ENCODE peak calls at places on chromosome 18, in five cellular contexts. One of them, this sample, is unnamed. For H3K4me1, the result is how much of the 10 kb centered on the place peaks cover.

GRCh38 chr18:42514522-42514921 is 559.5 kb downstream of the PIK3C3 start:
- DNase-seq in lung: no peak
- DNase-seq in A549: no peak
- DNase-seq in cardiac muscle cell: no peak
- DNase-seq in heart right ventricle: no peak
- DNase-seq in this sample: no peak

GRCh38 chr18:49728542-49728941 is 84.8 kb downstream of the ACAA2 start:
- DNase-seq in lung: peak
- DNase-seq in A549: peak
- DNase-seq in cardiac muscle cell: peak
- DNase-seq in heart right ventricle: peak
- DNase-seq in this sample: no peak

GRCh38 chr18:45539383-45539960 is 75.8 kb upstream of the SLC14A2 start:
- DNase-seq in lung: no peak
- DNase-seq in A549: no peak
- DNase-seq in cardiac muscle cell: no peak
- DNase-seq in heart right ventricle: no peak
- DNase-seq in this sample: no peak

GRCh38 chr18:46296656-46297055 is 192.5 kb downstream of the HAUS1 start:
- DNase-seq in lung: no peak
- DNase-seq in A549: no peak
- DNase-seq in cardiac muscle cell: no peak
- DNase-seq in heart right ventricle: no peak
- DNase-seq in this sample: no peak

GRCh38 chr18:60892441-60892840 is 440.8 kb upstream of the CDH20 start:
- DNase-seq in lung: no peak
- DNase-seq in A549: no peak
- DNase-seq in cardiac muscle cell: peak
- DNase-seq in heart right ventricle: no peak
- DNase-seq in this sample: no peak

GRCh38 chr18:76457475-76457874 is 37.6 kb downstream of the ZNF516 start:
- DNase-seq in lung: peak
- DNase-seq in A549: no peak
- DNase-seq in cardiac muscle cell: no peak
- DNase-seq in heart right ventricle: no peak
- DNase-seq in this sample: peak

GRCh38 chr18:14117611-14118010 is 14.6 kb downstream of the ZNF519 start:
- DNase-seq in lung: no peak
- DNase-seq in A549: no peak
- DNase-seq in cardiac muscle cell: no peak
- DNase-seq in heart right ventricle: no peak
- DNase-seq in this sample: no peak

GRCh38 chr18:69951182-69951581 is 3.5 kb upstream of the CD226 start:
- DNase-seq in lung: no peak
- DNase-seq in A549: no peak
- DNase-seq in cardiac muscle cell: peak
- DNase-seq in heart right ventricle: no peak
- DNase-seq in this sample: no peak

GRCh38 chr18:3441290-3441689 is 8.7 kb upstream of the TGIF1 start:
- DNase-seq in lung: no peak
- DNase-seq in A549: peak
- DNase-seq in cardiac muscle cell: peak
- DNase-seq in heart right ventricle: no peak
- DNase-seq in this sample: no peak

GRCh38 chr18:6557470-6558245 is 142.9 kb upstream of the L3MBTL4 start:
- DNase-seq in lung: no peak
- DNase-seq in A549: no peak
- DNase-seq in cardiac muscle cell: no peak
- DNase-seq in heart right ventricle: no peak
- DNase-seq in this sample: no peak

DNA sequence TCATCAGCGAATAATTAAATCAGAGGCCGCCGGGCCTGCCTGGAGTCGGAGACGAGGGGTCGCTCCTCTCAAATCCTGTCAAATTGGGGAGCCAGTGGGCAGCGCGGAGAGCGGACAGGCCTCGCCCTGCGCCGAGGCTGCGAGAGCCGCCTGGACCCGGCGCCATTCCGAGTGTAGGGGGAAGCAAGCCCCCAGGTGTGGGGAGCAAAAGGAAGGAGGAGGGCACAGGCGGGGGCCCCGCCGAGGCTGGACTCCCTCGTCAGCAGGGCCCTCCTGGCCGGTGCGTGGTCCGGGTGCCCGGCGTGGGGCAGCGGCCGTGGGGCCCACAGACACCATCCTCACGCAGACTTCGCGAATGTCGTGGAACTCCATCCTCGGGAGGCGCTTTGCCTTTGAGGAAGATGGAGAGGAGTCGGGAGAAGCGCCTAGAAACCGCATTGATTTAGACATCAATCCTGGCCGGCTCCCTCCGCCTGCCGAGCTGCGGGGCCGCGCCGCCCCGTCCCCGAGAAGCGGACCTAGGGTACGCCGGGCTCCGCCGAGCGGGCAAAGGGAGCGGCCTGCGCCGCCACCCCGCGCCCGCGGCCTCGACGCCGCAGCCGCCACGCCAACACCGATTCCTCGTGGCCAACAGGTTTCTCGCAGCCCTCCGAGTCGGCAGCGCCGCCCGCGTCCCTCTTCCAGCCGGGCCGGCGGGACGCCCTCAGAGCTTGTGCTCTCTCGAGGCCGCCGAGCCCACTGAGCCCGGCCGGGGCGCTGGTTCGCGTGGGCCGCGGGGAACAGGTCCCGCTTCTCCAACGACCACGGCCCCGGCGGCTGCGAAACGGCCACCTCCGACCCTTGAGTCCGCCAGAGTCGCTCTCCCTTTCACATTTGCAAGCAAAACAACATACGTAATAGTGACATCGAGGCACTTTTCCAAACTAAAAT is 6.7 kb upstream of the ONECUT2 start:
- DNase-seq in lung: no peak
- DNase-seq in A549: no peak
- DNase-seq in cardiac muscle cell: no peak
- DNase-seq in heart right ventricle: no peak
- DNase-seq in this sample: no peak
- TF ChIP-seq CTCF in lung: no peak
- TF ChIP-seq CTCF in A549: no peak
- TF ChIP-seq CTCF in cardiac muscle cell: no peak
- TF ChIP-seq CTCF in heart right ventricle: no peak
- TF ChIP-seq CTCF in this sample: no peak

GRCh38 chr18:50862401-50862800 is 16.5 kb upstream of the ME2 start:
- DNase-seq in lung: no peak
- DNase-seq in A549: no peak
- DNase-seq in cardiac muscle cell: no peak
- DNase-seq in heart right ventricle: no peak
- DNase-seq in this sample: no peak
- H3K27ac ChIP-seq in lung: no peak
- H3K27ac ChIP-seq in A549: no peak
- H3K27ac ChIP-seq in cardiac muscle cell: no peak
- H3K27ac ChIP-seq in heart right ventricle: no peak
- H3K27ac ChIP-seq in this sample: no peak

GRCh38 chr18:25229858-25230257 is 122.1 kb downstream of the ZNF521 start:
- DNase-seq in lung: no peak
- DNase-seq in A549: no peak
- DNase-seq in cardiac muscle cell: peak
- DNase-seq in heart right ventricle: no peak
- DNase-seq in this sample: no peak

GRCh38 chr18:25231327-25231691 is 120.7 kb downstream of the ZNF521 start:
- DNase-seq in lung: no peak
- DNase-seq in A549: no peak
- DNase-seq in cardiac muscle cell: no peak
- DNase-seq in heart right ventricle: no peak
- DNase-seq in this sample: peak

GRCh38 chr18:25229080-25229479 is 122.9 kb downstream of the ZNF521 start:
- DNase-seq in lung: no peak
- DNase-seq in A549: no peak
- DNase-seq in cardiac muscle cell: peak
- DNase-seq in heart right ventricle: no peak
- DNase-seq in this sample: no peak

GRCh38 chr18:25228410-25228809 is 123.6 kb downstream of the ZNF521 start:
- DNase-seq in lung: no peak
- DNase-seq in A549: no peak
- DNase-seq in cardiac muscle cell: no peak
- DNase-seq in heart right ventricle: no peak
- DNase-seq in this sample: no peak

GRCh38 chr18:25230658-25231326 is 121.2 kb downstream of the ZNF521 start:
- DNase-seq in lung: peak
- DNase-seq in A549: peak
- DNase-seq in cardiac muscle cell: peak
- DNase-seq in heart right ventricle: peak
- DNase-seq in this sample: peak
- H3K4me1 ChIP-seq in lung: under half
- H3K4me1 ChIP-seq in A549: under half
- H3K4me1 ChIP-seq in cardiac muscle cell: half or more
- H3K4me1 ChIP-seq in heart right ventricle: half or more
- H3K4me1 ChIP-seq in this sample: under half

GRCh38 chr18:28176674-28176932 is 327 bp downstream of the CDH2 start:
- DNase-seq in lung: no peak
- DNase-seq in A549: no peak
- DNase-seq in cardiac muscle cell: no peak
- DNase-seq in heart right ventricle: no peak
- DNase-seq in this sample: no peak

GRCh38 chr18:28175930-28176673 is 828 bp downstream of the CDH2 start:
- DNase-seq in lung: no peak
- DNase-seq in A549: peak
- DNase-seq in cardiac muscle cell: peak
- DNase-seq in heart right ventricle: peak
- DNase-seq in this sample: no peak

GRCh38 chr18:28177828-28178635 is 1.1 kb upstream of the CDH2 start:
- DNase-seq in lung: no peak
- DNase-seq in A549: peak
- DNase-seq in cardiac muscle cell: peak
- DNase-seq in heart right ventricle: peak
- DNase-seq in this sample: no peak

GRCh38 chr18:28178720-28179119 is 1.8 kb upstream of the CDH2 start:
- DNase-seq in lung: no peak
- DNase-seq in A549: peak
- DNase-seq in cardiac muscle cell: no peak
- DNase-seq in heart right ventricle: no peak
- DNase-seq in this sample: no peak

DNA sequence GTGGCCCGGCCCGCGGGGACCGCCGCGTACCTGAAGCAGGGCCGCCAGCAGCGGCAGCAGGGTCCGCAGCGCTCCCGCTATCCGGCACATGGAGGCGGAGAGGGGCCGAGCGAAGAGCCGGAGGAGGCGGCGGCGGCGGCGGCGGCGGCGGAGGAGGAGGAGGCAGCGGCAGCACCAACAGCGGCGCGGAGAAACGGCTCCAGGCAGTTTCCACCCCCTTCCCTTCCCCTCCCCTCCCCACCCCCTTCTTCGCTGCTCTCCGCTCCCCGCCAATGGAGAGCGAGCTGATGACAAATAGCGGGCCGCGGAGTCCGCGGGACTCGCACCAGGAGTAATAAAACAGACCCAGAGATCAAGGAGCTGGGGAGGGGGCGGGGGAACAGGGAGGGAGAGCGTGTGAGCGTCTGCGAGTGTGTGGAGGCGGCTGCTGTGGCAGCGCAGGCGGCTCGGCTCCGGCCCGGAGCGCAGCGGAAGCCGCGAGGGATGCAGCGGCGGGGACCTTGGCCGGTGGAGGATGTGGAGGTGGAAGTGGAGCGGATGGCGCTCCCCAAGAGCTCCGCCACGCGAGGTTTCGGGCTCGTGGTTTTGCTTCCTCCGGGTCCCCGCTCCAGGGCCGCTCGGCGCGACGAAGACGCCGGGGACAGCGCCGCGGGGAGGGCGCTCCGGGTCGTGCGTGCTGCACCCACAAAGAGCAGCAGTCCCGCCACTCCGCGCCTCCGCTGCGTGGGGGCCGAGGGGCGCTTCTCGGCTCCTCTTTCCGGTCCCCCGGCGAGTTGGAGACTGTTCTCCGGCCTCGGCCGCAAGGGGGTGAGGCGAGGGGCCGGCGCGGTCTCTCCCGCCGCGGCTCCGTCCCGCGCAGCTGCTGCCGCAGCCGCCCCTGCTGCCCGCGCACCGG is at the start of gene CDH2:
- DNase-seq in lung: no peak
- DNase-seq in A549: peak
- DNase-seq in cardiac muscle cell: peak
- DNase-seq in heart right ventricle: peak
- DNase-seq in this sample: no peak
- TF ChIP-seq CTCF in lung: no peak
- TF ChIP-seq CTCF in A549: no peak
- TF ChIP-seq CTCF in cardiac muscle cell: peak
- TF ChIP-seq CTCF in heart right ventricle: peak
- TF ChIP-seq CTCF in this sample: no peak

GRCh38 chr18:73869182-73869581 is 278.5 kb downstream of the FBXO15 start:
- DNase-seq in lung: no peak
- DNase-seq in A549: no peak
- DNase-seq in cardiac muscle cell: no peak
- DNase-seq in heart right ventricle: no peak
- DNase-seq in this sample: no peak
- H3K27ac ChIP-seq in lung: no peak
- H3K27ac ChIP-seq in A549: no peak
- H3K27ac ChIP-seq in cardiac muscle cell: no peak
- H3K27ac ChIP-seq in heart right ventricle: no peak
- H3K27ac ChIP-seq in this sample: no peak

GRCh38 chr18:79944746-79945117 is 6.7 kb downstream of the SLC66A2 start:
- DNase-seq in lung: no peak
- DNase-seq in A549: no peak
- DNase-seq in cardiac muscle cell: no peak
- DNase-seq in heart right ventricle: no peak
- DNase-seq in this sample: peak

GRCh38 chr18:79943608-79944125 is 7.8 kb downstream of the SLC66A2 start:
- DNase-seq in lung: no peak
- DNase-seq in A549: no peak
- DNase-seq in cardiac muscle cell: no peak
- DNase-seq in heart right ventricle: no peak
- DNase-seq in this sample: peak

GRCh38 chr18:79947054-79947755 is 4.2 kb downstream of the SLC66A2 start:
- DNase-seq in lung: no peak
- DNase-seq in A549: no peak
- DNase-seq in cardiac muscle cell: no peak
- DNase-seq in heart right ventricle: no peak
- DNase-seq in this sample: peak

GRCh38 chr18:79944126-79944731 is 7.2 kb downstream of the SLC66A2 start:
- DNase-seq in lung: no peak
- DNase-seq in A549: no peak
- DNase-seq in cardiac muscle cell: peak
- DNase-seq in heart right ventricle: no peak
- DNase-seq in this sample: no peak

GRCh38 chr18:79945118-79946042 is 6.1 kb downstream of the SLC66A2 start:
- DNase-seq in lung: no peak
- DNase-seq in A549: no peak
- DNase-seq in cardiac muscle cell: no peak
- DNase-seq in heart right ventricle: no peak
- DNase-seq in this sample: peak
- H3K4me1 ChIP-seq in lung: under half
- H3K4me1 ChIP-seq in A549: under half
- H3K4me1 ChIP-seq in cardiac muscle cell: under half
- H3K4me1 ChIP-seq in heart right ventricle: half or more
- H3K4me1 ChIP-seq in this sample: half or more